ENCODE peak calls at places on chromosomes 6 and 20, in six cellular contexts. J, K, N, T, F and R are unnamed samples. For H3K27me3, the result is how much of the 10 kb centered on the place peaks cover.

GRCh38 chr6:15384901-15385300 is 139.0 kb downstream of the JARID2 start:
- DNase-seq in J (peak), K (no peak), F (no peak), T (no peak), N (no peak), R (no peak)

GRCh38 chr20:4045741-4046140 is 30.4 kb upstream of the RNF24 start:
- DNase-seq in K (no peak), J (no peak), T (no peak), N (no peak), F (no peak), R (no peak)

GRCh38 chr20:46415773-46416172 is 9.4 kb upstream of the ELMO2 start:
- DNase-seq in F (no peak), K (no peak), N (no peak), T (no peak), J (no peak), R (no peak)

GRCh38 chr6:292506-293184 is 358 bp downstream of the DUSP22 start:
- DNase-seq in K (peak), J (peak), T (peak), F (peak), N (peak), R (no peak)

GRCh38 chr6:50128420-50129005 is 78.8 kb upstream of the DEFB112 start:
- DNase-seq in K (peak), T (no peak), N (no peak), F (no peak), J (no peak), R (no peak)

GRCh38 chr6:21785162-21785561 is 191.6 kb downstream of the SOX4 start:
- DNase-seq in J (no peak), T (no peak), K (no peak), N (no peak), F (no peak), R (no peak)

GRCh38 chr20:36098364-36098763 is 56.2 kb upstream of the EPB41L1 start:
- DNase-seq in F (peak), K (no peak), N (peak), T (no peak), J (peak), R (peak)

GRCh38 chr20:17971571-17972013 is 2.8 kb downstream of the MGME1 start:
- DNase-seq in T (no peak), N (no peak), F (no peak), J (peak), K (peak), R (no peak)

GRCh38 chr6:17276766-17277165 is 4.4 kb upstream of the RBM24 start:
- DNase-seq in N (no peak), T (no peak), J (no peak), F (no peak), K (no peak), R (no peak)

GRCh38 chr6:20117474-20117873 is 94.8 kb downstream of the MBOAT1 start:
- DNase-seq in J (no peak), K (peak), T (no peak), N (no peak), F (no peak), R (no peak)

GRCh38 chr20:61785567-61785816 is 280.2 kb downstream of the TAF4 start:
- DNase-seq in F (no peak), K (no peak), J (no peak), N (no peak), T (no peak), R (no peak)

GRCh38 chr6:36312854-36313627 is 23.6 kb downstream of the BNIP5 start:
- DNase-seq in F (peak), K (no peak), J (no peak), T (no peak), N (peak), R (no peak)

GRCh38 chr6:111468329-111469012 is 14.5 kb downstream of the REV3L start:
- DNase-seq in F (no peak), T (no peak), J (no peak), N (no peak), K (no peak), R (no peak)

GRCh38 chr20:18615020-18615652 is 27.3 kb downstream of the DTD1 start:
- DNase-seq in J (no peak), K (no peak), F (no peak), T (no peak), N (no peak), R (no peak)

GRCh38 chr6:170271771-170272314 is 19.0 kb downstream of the DLL1 start:
- DNase-seq in J (peak), T (no peak), F (no peak), K (no peak), N (no peak), R (no peak)

GRCh38 chr20:2312876-2313275 is 17.1 kb downstream of the TGM3 start:
- DNase-seq in T (no peak), F (no peak), J (no peak), K (no peak), N (no peak), R (no peak)

GRCh38 chr6:35895560-35895959 is 25.3 kb downstream of the SRPK1 start:
- DNase-seq in J (no peak), K (no peak), N (no peak), T (no peak), F (no peak), R (no peak)

GRCh38 chr6:43308101-43308989 is at the start of gene CRIP3:
- DNase-seq in K (peak), N (peak), F (peak), T (no peak), J (peak), R (peak)

GRCh38 chr6:119077643-119078448 is 618 bp downstream of the FAM184A start:
- DNase-seq in J (peak), K (peak), N (peak), F (peak), T (no peak), R (peak)

GRCh38 chr6:10420546-10421507 is 6.0 kb upstream of the TFAP2A start:
- DNase-seq in N (no peak), K (peak), F (no peak), T (no peak), J (no peak), R (no peak)
- H3K27me3 ChIP-seq in N (half or more), K (half or more), F (under half), T (half or more), J (under half), R (half or more)

GRCh38 chr6:106862858-106863257 is 111.7 kb downstream of the CD24 start:
- DNase-seq in J (no peak), F (no peak), T (no peak), N (no peak), K (no peak), R (no peak)

GRCh38 chr6:106858653-106859092 is 115.9 kb downstream of the CD24 start:
- DNase-seq in T (no peak), J (no peak), F (no peak), K (no peak), N (no peak), R (no peak)

GRCh38 chr6:106857771-106858652 is 116.5 kb downstream of the CD24 start:
- DNase-seq in N (no peak), J (no peak), T (no peak), F (no peak), K (no peak), R (no peak)

GRCh38 chr6:106856227-106856874 is 118.2 kb downstream of the CD24 start:
- DNase-seq in N (no peak), T (no peak), F (no peak), K (no peak), J (no peak), R (no peak)

DNA sequence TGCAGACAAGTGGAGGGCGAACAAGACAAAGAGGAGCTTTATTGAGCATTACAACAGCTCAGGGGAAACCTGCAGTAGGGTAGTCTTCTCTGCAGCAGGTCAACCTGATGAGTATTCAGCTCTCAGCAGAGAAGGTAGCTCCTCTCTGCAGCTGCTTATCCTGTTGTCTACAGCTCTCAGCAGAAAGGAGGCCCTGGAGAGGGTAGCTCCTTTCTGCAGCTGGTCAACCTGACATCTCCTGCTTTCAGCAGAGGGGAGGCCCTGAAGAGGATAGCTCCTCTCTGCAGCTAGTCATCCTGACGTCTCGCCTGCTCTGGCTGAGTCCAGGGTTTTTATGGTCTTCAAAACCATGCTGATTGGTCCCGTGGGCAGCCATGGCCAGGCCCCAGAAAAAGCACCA is 113.6 kb downstream of the CD24 start:
- DNase-seq in F (no peak), T (no peak), J (no peak), N (no peak), K (no peak), R (no peak)
- H3K4me3 ChIP-seq in F (no peak), T (no peak), J (no peak), N (no peak), K (no peak), R (no peak)

GRCh38 chr20:56439784-56440291 is 27.8 kb downstream of the CASS4 start:
- DNase-seq in N (no peak), K (no peak), J (no peak), T (no peak), F (no peak), R (no peak)
- H3K27ac ChIP-seq in N (no peak), K (no peak), J (no peak), T (no peak), F (no peak), R (no peak)

GRCh38 chr20:63026582-63027424 is 20.0 kb upstream of the BHLHE23 start:
- DNase-seq in F (peak), T (no peak), N (no peak), J (no peak), K (no peak), R (no peak)

GRCh38 chr20:63024573-63025392 is 18.0 kb upstream of the BHLHE23 start:
- DNase-seq in N (no peak), T (no peak), F (peak), K (no peak), J (no peak), R (no peak)

GRCh38 chr20:63023836-63024571 is 17.2 kb upstream of the BHLHE23 start:
- DNase-seq in N (no peak), K (no peak), F (peak), T (no peak), J (no peak), R (no peak)

GRCh38 chr20:63027425-63028389 is 20.9 kb upstream of the BHLHE23 start:
- DNase-seq in T (no peak), F (peak), N (no peak), K (no peak), J (no peak), R (no peak)

GRCh38 chr20:63025534-63026331 is 19.0 kb upstream of the BHLHE23 start:
- DNase-seq in N (no peak), K (no peak), J (no peak), F (peak), T (no peak), R (peak)
- H3K27me3 ChIP-seq in N (half or more), K (under half), J (half or more), F (under half), T (half or more), R (under half)

GRCh38 chr20:1212607-1213396 is 9.5 kb downstream of the C20orf202 start:
- DNase-seq in J (peak), N (peak), K (peak), T (no peak), F (peak), R (peak)
- H3K4me3 ChIP-seq in J (no peak), N (no peak), K (no peak), T (no peak), F (no peak), R (no peak)

DNA sequence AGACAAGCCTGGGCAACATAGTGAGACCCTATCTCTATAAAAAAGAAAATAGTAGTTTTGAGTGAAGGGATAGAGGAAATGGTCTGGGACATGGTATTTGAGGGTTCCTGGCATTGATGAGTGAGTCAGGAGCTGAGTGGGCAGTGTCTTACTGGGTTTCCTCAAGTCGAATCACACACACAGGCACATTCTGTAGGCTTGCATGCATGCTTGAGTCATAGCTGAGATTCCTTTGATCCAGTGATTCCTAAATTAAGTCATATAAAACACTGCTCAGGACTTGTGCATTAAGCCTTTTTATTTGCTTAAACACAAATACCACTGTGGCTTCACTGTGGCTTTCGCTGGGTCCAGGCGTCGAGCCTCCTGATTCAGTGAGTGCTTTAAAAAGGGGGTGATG is 71.8 kb upstream of the TMEM181 start:
- DNase-seq in N (no peak), K (no peak), T (no peak), J (no peak), F (no peak), R (no peak)
- H3K27ac ChIP-seq in N (no peak), K (no peak), T (no peak), J (no peak), F (no peak), R (no peak)

GRCh38 chr20:41374568-41374920 is 7.9 kb upstream of the EMILIN3 start:
- DNase-seq in K (no peak), F (no peak), T (no peak), N (no peak), J (no peak), R (no peak)
- H3K27me3 ChIP-seq in K (under half), F (under half), T (under half), N (under half), J (under half), R (under half)

GRCh38 chr6:29941476-29941875 is 856 bp upstream of the HLA-A start:
- DNase-seq in J (no peak), K (no peak), F (no peak), N (no peak), T (no peak), R (no peak)
- H3K4me3 ChIP-seq in J (peak), K (no peak), F (peak), N (peak), T (no peak), R (peak)

GRCh38 chr20:44170796-44171410 is 16.1 kb downstream of the JPH2 start:
- DNase-seq in F (no peak), J (no peak), N (no peak), T (no peak), K (no peak), R (no peak)
- H3K27ac ChIP-seq in F (peak), J (no peak), N (peak), T (no peak), K (peak), R (no peak)

GRCh38 chr20:214383-214782 is 12.7 kb upstream of the DEFB129 start:
- DNase-seq in K (no peak), T (no peak), J (no peak), F (no peak), N (no peak), R (no peak)

GRCh38 chr20:210809-211502 is 16.1 kb upstream of the DEFB129 start:
- DNase-seq in T (no peak), F (no peak), K (no peak), N (no peak), J (no peak), R (no peak)

GRCh38 chr20:208937-209566 is 18.0 kb upstream of the DEFB129 start:
- DNase-seq in T (no peak), N (no peak), F (no peak), K (peak), J (peak), R (no peak)
- H3K27me3 ChIP-seq in T (under half), N (under half), F (under half), K (under half), J (under half), R (under half)